ENCODE peak calls at places on chromosomes 4 and X, in ten cellular contexts. V, Y, C, U, Z, R, G, W, T and E are unnamed samples.

GRCh38 chr4:98343640-98344039 is 82.5 kb downstream of the RAP1GDS1 start:
- DNase-seq in R (no peak), C (no peak), Z (no peak), V (no peak), G (no peak), U (no peak), W (no peak), Y (no peak), T (no peak), E (no peak)

GRCh38 chr4:124527364-124527763 is 185.2 kb downstream of the ANKRD50 start:
- DNase-seq in Y (no peak), U (no peak), W (no peak), R (no peak), T (no peak), Z (no peak), G (no peak), C (no peak), V (no peak), E (no peak)

GRCh38 chr4:27239651-27240050 is 379.0 kb downstream of the STIM2 start:
- DNase-seq in Y (no peak), G (no peak), C (no peak), V (no peak), W (no peak), R (no peak), Z (no peak), U (no peak), T (no peak), E (no peak)

GRCh38 chr4:8307714-8308113 is 38.2 kb downstream of the HTRA3 start:
- DNase-seq in Y (no peak), G (no peak), U (no peak), R (no peak), C (no peak), W (peak; percentile 5), Z (no peak), V (no peak), T (peak; percentile 0), E (no peak)

GRCh38 chrX:2609431-2610238 is 81.5 kb upstream of the CD99 start:
- DNase-seq in R (peak; percentile 37), W (no peak), U (no peak), V (peak; percentile 7), G (peak; percentile 14), Y (no peak), Z (no peak), C (no peak), T (no peak), E (peak; percentile 18)

GRCh38 chr4:84159767-84160166 is 339.3 kb downstream of the NKX6-1 start:
- DNase-seq in C (no peak), T (peak; percentile 44), Z (no peak), V (no peak), R (no peak), U (no peak), Y (no peak), G (no peak), W (peak; percentile 69), E (no peak)

GRCh38 chrX:140190441-140191108 is 225.3 kb upstream of the CXorf66 start:
- DNase-seq in Z (no peak), U (no peak), G (peak; percentile 20), T (no peak), C (no peak), V (no peak), Y (no peak), R (no peak), W (no peak), E (no peak)

GRCh38 chr4:119038465-119038864 is 97.2 kb upstream of the MYOZ2 start:
- DNase-seq in U (no peak), W (no peak), Z (no peak), R (peak; percentile 50), Y (no peak), T (no peak), G (no peak), C (no peak), V (no peak), E (no peak)

GRCh38 chr4:15182600-15183222 is 180.4 kb downstream of the CPEB2 start:
- DNase-seq in C (no peak), T (no peak), V (no peak), R (peak; percentile 91), U (no peak), Z (no peak), G (peak; percentile 28), Y (no peak), W (no peak), E (no peak)

GRCh38 chr4:52780627-52781354 is 29.6 kb upstream of the ERVMER34-1 start:
- DNase-seq in U (no peak), C (no peak), Y (no peak), V (no peak), R (peak; percentile 5), T (no peak), Z (no peak), G (no peak), W (no peak), E (no peak)

GRCh38 chr4:31442236-31442635 is 722.1 kb downstream of the PCDH7 start:
- DNase-seq in C (no peak), V (no peak), Y (no peak), Z (no peak), R (no peak), U (no peak), G (no peak), W (no peak), T (no peak), E (no peak)

GRCh38 chr4:88015659-88016295 is 8.3 kb downstream of the PKD2 start:
- DNase-seq in G (no peak), C (no peak), T (no peak), Y (no peak), W (no peak), U (no peak), Z (no peak), R (no peak), V (no peak), E (no peak)

GRCh38 chrX:9911479-9911878 is 55.7 kb upstream of the CLDN34 start:
- DNase-seq in W (no peak), U (no peak), C (no peak), Z (no peak), V (no peak), G (peak; percentile 56), R (peak; percentile 59), Y (no peak), T (no peak), E (no peak)

GRCh38 chrX:1481636-1482529 is 29.2 kb upstream of the ASMTL start:
- DNase-seq in G (peak; percentile 47), T (peak; percentile 31), V (peak; percentile 98), Z (peak; percentile 54), C (no peak), U (peak; percentile 41), R (peak; percentile 88), Y (peak; percentile 33), W (peak; percentile 65), E (peak; percentile 91)

GRCh38 chrX:130885996-130886395 is 17.0 kb downstream of the ENOX2 start:
- DNase-seq in Z (no peak), C (no peak), G (no peak), V (no peak), W (no peak), R (no peak), Y (no peak), U (no peak), T (no peak), E (no peak)

GRCh38 chr4:1870328-1870577 is 940 bp upstream of the NSD2 start:
- DNase-seq in R (peak; percentile 84), W (peak; percentile 83), V (peak; percentile 73), U (peak; percentile 73), Y (no peak), C (peak; percentile 69), T (peak; percentile 87), Z (peak; percentile 72), G (peak; percentile 91), E (peak; percentile 98)

GRCh38 chr4:131978120-131978519 is 1171.0 kb upstream of the PCDH10 start:
- DNase-seq in C (no peak), U (no peak), Y (no peak), G (no peak), V (no peak), W (no peak), R (no peak), Z (no peak), T (no peak), E (no peak)

GRCh38 chr4:154082760-154083530 is 294.1 kb upstream of the SFRP2 start:
- DNase-seq in Z (no peak), U (no peak), V (peak; percentile 8), W (peak; percentile 85), R (peak; percentile 3), G (peak; percentile 9), T (no peak), Y (no peak), C (no peak), E (no peak)

GRCh38 chr4:60726779-60727178 is 473.3 kb upstream of the ADGRL3 start:
- DNase-seq in G (no peak), R (no peak), C (no peak), Y (no peak), V (no peak), U (no peak), Z (no peak), W (no peak), T (no peak), E (no peak)

GRCh38 chrX:134542485-134542884 is 82.5 kb downstream of the HPRT1 start:
- DNase-seq in W (no peak), V (peak; percentile 41), U (no peak), Y (no peak), Z (no peak), T (peak; percentile 13), C (no peak), G (peak; percentile 28), R (peak; percentile 79), E (no peak)

GRCh38 chr4:88382621-88383020 is 4.0 kb downstream of the HERC6 start:
- DNase-seq in V (no peak), R (no peak), W (no peak), T (no peak), C (no peak), U (no peak), Y (no peak), Z (no peak), G (no peak), E (no peak)

GRCh38 chrX:13721371-13721770 is 13.0 kb downstream of the TRAPPC2 start:
- DNase-seq in Z (no peak), Y (no peak), U (no peak), G (no peak), T (no peak), W (no peak), C (no peak), V (no peak), R (peak; percentile 13), E (no peak)

GRCh38 chr4:3317656-3318211 is 24.9 kb downstream of the RGS12 start:
- DNase-seq in C (no peak), Z (no peak), V (no peak), R (no peak), U (no peak), Y (no peak), T (no peak), W (no peak), G (no peak), E (no peak)

GRCh38 chrX:117511379-117511778 is 605.2 kb downstream of the KLHL13 start:
- DNase-seq in U (no peak), W (no peak), V (no peak), R (no peak), Z (no peak), C (no peak), G (no peak), Y (no peak), T (no peak), E (no peak)

GRCh38 chr4:112973897-112974296 is 75.6 kb upstream of the ANK2 start:
- DNase-seq in W (no peak), R (no peak), V (no peak), G (no peak), T (no peak), Y (no peak), Z (no peak), C (no peak), U (no peak), E (no peak)

GRCh38 chrX:139207655-139208054 is 322.9 kb upstream of the F9 start:
- DNase-seq in Z (no peak), C (no peak), W (no peak), G (no peak), T (no peak), R (no peak), U (no peak), Y (no peak), V (no peak), E (no peak)

GRCh38 chrX:118718737-118719136 is 8.7 kb upstream of the IL13RA1 start:
- DNase-seq in T (no peak), Z (no peak), G (no peak), C (no peak), Y (no peak), U (no peak), W (no peak), R (no peak), V (no peak), E (no peak)

GRCh38 chr4:157165935-157166334 is 54.6 kb upstream of the GRIA2 start:
- DNase-seq in Y (no peak), G (no peak), Z (no peak), C (no peak), W (no peak), T (no peak), V (no peak), U (no peak), R (no peak), E (no peak)